ENCODE peak calls at places on chromosome 19, in ten cellular contexts. H is CD4-positive, alpha-beta T cell; F is GM23248; R is lower lobe of right lung; Z is fibroblast of lung; W is HL-60; C is endodermal cell; P is A673; T is AG04450; A is CD8-positive, alpha-beta T cell. S is an unnamed sample.

GRCh38 chr19:2302319-2303208 is 5.4 kb downstream of the LINGO3 start:
- DNase-seq in Z (peak), C (peak), H (no peak), T (no peak), R (no peak), W (no peak), F (peak), P (no peak), A (no peak), S (peak)

GRCh38 chr19:9456018-9456689 is 20.8 kb upstream of the ZNF266 start:
- DNase-seq in A (no peak), R (no peak), P (no peak), W (no peak), Z (no peak), F (no peak), T (no peak), C (no peak), H (no peak), S (no peak)

GRCh38 chr19:3768748-3769099 is 3.3 kb downstream of the RAX2 start:
- DNase-seq in R (no peak), P (no peak), H (no peak), Z (no peak), A (no peak), F (no peak), T (no peak), W (no peak), C (peak), S (no peak)

GRCh38 chr19:16660763-16661479 is at the start of gene TMEM38A:
- DNase-seq in F (peak), R (peak), H (peak), W (no peak), P (peak), Z (no peak), C (peak), A (peak), T (no peak), S (no peak)

GRCh38 chr19:16804176-16804575 is 25.0 kb upstream of the SIN3B start:
- DNase-seq in T (no peak), R (no peak), A (no peak), W (no peak), Z (no peak), C (no peak), H (no peak), P (no peak), F (no peak), S (no peak)

GRCh38 chr19:34600366-34600765 is 76.6 kb downstream of the SCGB2B2 start:
- DNase-seq in R (no peak), H (no peak), T (no peak), F (no peak), C (no peak), W (no peak), A (no peak), Z (no peak), P (no peak), S (no peak)

GRCh38 chr19:54355675-54356074 is 9.1 kb downstream of the LAIR1 start:
- DNase-seq in R (no peak), C (no peak), T (no peak), W (no peak), A (no peak), H (no peak), Z (no peak), F (no peak), P (no peak), S (no peak)

GRCh38 chr19:21934593-21934992 is 76.2 kb downstream of the ZNF208 start:
- DNase-seq in W (no peak), A (no peak), F (no peak), C (no peak), Z (no peak), T (no peak), H (no peak), R (no peak), P (no peak), S (no peak)

GRCh38 chr19:14512420-14512961 is 5.7 kb downstream of the DNAJB1 start:
- DNase-seq in Z (no peak), R (no peak), C (no peak), A (no peak), F (no peak), P (no peak), W (no peak), H (no peak), T (no peak), S (no peak)

GRCh38 chr19:4338441-4339350 is at the start of gene STAP2:
- DNase-seq in F (no peak), A (peak), W (no peak), R (peak), C (peak), T (no peak), H (no peak), P (no peak), Z (no peak), S (peak)

GRCh38 chr19:12331211-12331941 is 2.1 kb downstream of the ZNF563 start:
- DNase-seq in Z (no peak), C (no peak), R (no peak), T (no peak), F (no peak), P (no peak), A (peak), W (no peak), H (peak), S (no peak)

GRCh38 chr19:12330340-12330739 is 3.1 kb downstream of the ZNF563 start:
- DNase-seq in F (no peak), P (no peak), H (no peak), W (no peak), A (no peak), R (no peak), T (no peak), C (no peak), Z (no peak), S (no peak)

DNA sequence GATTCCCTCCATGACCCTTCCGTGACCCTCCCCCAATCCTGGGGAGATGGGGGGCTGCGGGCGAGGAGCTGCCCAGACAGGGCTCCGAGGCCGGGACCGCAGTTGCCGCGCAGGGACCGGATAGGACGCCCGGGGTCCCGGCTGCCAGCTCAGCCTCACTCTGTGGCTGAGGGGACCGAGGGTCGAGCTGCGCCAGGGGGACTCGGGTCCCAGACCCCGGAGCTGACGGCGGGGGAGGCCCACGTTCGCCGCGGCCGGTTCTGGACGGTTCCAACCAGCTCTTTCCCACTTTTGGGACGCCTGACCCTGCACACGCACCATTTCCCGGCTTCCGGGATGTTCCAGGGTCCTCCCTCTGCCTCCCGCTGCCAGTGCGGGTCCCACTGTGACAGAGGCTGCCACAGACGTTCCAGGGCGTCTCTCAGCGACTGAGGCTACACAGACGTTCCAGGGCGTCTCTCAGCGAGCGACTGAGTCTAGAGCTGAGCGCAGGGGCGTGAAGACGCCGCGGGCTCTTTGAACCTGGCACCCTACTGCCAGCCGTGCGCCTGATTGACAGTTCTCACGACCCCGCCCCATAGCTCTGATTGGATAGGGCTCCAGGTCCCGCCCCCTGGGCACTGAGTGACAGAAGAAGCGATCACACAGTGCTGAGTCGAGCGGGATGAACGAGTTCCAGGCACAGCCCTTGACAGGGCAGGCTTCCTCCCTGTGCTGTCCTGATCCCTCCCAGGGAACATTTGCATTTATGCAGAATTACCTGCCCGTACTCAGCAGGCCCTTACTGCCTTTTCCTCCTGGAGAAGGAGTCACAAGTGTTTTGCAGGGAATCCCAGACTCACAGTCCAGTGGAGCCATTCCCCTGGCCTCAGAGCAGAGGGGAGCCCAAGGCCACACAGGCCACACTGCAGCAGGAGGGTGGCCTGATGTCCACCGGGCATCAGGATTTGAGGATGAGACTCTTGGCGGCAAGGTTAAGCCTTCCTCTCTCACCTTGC is at the start of gene ZNF563:
- DNase-seq in A (peak), W (peak), H (peak), R (peak), T (peak), P (peak), Z (peak), F (peak), C (peak), S (peak)
- H3K27ac ChIP-seq in A (peak), W (peak), H (peak), R (peak), T (peak), P (no peak), Z (peak), F (peak), C (no peak), S (no peak)

GRCh38 chr19:49894011-49894664 is 2.5 kb downstream of the IL4I1 start:
- DNase-seq in R (no peak), Z (no peak), W (no peak), F (no peak), A (no peak), C (no peak), P (no peak), T (no peak), H (no peak), S (no peak)

GRCh38 chr19:49895566-49896297 is 955 bp downstream of the IL4I1 start:
- DNase-seq in R (no peak), T (no peak), W (no peak), P (no peak), C (no peak), F (no peak), H (no peak), A (no peak), Z (no peak), S (no peak)

GRCh38 chr19:49894879-49895565 is 1.7 kb downstream of the IL4I1 start:
- DNase-seq in W (no peak), R (no peak), H (no peak), F (no peak), Z (no peak), A (peak), C (no peak), T (no peak), P (no peak), S (no peak)

GRCh38 chr19:49893135-49893534 is 3.6 kb downstream of the IL4I1 start:
- DNase-seq in H (no peak), Z (no peak), F (no peak), T (no peak), C (no peak), W (no peak), A (no peak), R (no peak), P (no peak), S (no peak)

DNA sequence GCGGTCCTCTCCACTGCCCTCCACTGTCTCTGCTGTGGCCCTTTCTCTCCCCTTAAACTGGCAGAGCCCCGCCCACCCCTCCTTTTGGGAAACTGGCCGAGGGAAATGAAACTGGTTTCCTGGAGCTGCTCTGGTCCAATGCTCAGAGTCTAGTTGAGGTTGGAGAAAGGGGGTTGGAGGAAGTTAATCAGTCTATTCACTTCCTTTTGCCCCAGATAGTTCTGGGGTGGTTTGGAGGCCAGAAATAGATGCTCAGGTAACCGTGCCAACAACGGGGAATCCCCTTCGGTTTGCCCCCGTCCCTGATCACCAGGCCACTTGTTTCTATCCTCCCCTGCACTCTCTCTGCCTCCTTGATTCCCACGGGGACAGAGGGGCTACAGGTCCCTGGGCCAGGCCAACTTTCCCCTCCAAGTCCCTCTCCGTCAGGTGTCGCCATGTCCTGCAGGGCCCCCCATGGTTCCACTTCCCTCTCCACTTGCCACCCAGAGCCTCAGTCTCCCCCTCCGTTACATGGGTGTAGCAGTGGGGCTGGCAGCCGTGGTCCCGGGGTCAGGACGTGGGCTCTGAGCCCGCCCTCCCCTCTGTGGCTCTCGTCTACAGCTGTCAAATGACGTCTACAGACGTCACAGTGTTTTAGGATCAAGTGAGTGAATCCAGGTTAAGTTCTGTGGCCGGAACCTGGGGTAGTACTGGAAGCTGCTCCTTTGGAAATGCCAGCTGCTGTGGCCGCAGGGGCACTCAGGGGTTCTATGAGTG is at the start of gene IL4I1:
- DNase-seq in F (peak), P (no peak), T (no peak), R (no peak), A (peak), W (peak), H (peak), C (no peak), Z (no peak), S (peak)
- H3K27ac ChIP-seq in F (no peak), P (no peak), T (peak), R (peak), A (peak), W (no peak), H (peak), C (no peak), Z (no peak), S (peak)

DNA sequence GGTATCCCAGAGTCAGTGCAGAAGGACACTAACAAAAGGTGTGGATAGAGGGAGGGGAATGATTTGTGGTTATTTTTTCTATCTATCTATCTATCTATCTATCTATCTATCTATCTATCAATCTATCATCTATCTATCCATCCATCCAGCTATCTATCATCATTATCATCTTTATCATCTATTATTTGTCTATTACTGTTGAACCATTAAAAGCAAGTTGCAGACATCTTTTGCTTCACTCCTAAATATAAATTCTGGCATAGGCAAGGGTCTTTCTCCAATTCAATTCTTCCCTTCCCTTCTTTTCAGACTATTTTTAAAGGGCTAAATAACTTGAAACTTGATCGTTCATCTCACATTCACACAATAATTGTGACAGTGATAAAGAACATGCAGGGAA is 10.0 kb upstream of the LYPD5 start:
- DNase-seq in Z (no peak), P (no peak), W (no peak), F (no peak), C (no peak), T (no peak), A (no peak), H (no peak), R (no peak), S (no peak)
- H3K27ac ChIP-seq in Z (no peak), P (no peak), W (no peak), F (no peak), C (no peak), T (no peak), A (no peak), H (no peak), R (no peak), S (no peak)

DNA sequence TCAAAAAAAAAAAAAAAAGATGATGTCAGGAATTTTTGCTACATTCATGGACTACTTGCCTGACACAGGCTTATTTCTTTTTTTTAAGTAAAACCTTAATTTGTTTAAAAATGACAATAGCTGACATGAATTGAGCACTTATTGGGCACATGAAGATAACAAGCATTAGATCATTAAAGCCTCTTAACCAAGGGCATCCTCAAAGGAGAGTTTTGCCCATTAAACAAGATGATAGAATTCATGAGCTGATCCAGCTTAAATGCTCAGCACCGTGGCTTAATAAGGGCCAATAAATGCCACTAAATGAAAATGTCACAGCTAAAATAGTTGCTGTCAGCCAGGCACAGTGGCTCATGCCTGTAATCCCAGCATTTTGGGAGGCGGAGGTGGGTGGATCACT is 19.3 kb downstream of the FBXO17 start:
- DNase-seq in Z (no peak), P (no peak), H (no peak), C (no peak), W (no peak), R (no peak), F (no peak), A (no peak), T (no peak), S (no peak)
- H3K27ac ChIP-seq in Z (no peak), P (no peak), H (no peak), C (no peak), W (no peak), R (no peak), F (no peak), A (no peak), T (no peak), S (no peak)

DNA sequence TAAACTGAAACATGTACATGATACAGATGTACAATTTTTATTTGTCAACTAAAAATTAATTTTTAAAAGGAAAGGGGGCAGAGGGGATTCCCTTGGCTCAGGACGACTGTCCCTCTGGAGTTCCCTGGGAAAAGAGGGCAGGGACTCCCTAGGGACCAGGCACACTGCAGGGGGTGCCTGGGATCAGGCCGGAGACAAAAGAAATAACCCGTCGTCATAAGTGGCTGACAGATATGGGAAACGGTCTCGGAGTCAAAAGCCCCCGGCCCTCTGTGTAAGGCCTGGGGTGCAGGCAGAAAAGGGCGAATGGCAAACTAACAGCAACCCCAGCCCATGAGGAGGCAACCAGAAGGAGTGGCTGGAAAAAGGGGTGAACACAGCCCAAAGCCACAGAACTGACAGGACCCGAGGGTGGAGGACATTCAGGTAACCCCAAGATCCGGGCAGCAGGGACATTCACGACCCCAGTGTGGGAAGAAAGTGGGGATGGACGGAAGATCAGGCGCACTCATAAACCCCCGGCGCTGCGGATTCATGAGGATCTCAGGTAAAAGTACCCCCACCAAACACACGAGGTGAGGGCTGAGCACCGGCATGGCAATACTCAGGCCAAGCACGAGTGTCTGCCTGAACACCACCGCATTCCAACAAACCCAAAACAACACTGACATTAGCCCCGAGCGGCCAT is 6.7 kb downstream of the MLLT1 start:
- DNase-seq in A (no peak), T (no peak), H (no peak), C (no peak), R (no peak), P (no peak), W (no peak), F (no peak), Z (no peak), S (no peak)
- H3K27ac ChIP-seq in A (no peak), T (peak), H (no peak), C (peak), R (peak), P (no peak), W (peak), F (peak), Z (peak), S (peak)

GRCh38 chr19:1082928-1083816 is 12.0 kb downstream of the POLR2E start:
- DNase-seq in C (no peak), W (no peak), T (no peak), H (no peak), Z (no peak), A (peak), R (no peak), F (no peak), P (no peak), S (no peak)

GRCh38 chr19:1084024-1084868 is 10.9 kb downstream of the POLR2E start:
- DNase-seq in R (no peak), A (no peak), Z (no peak), F (no peak), P (no peak), H (no peak), T (no peak), W (no peak), C (no peak), S (no peak)

GRCh38 chr19:1080360-1081161 is 13.6 kb downstream of the ARHGAP45 start:
- DNase-seq in W (no peak), H (no peak), A (peak), F (no peak), C (no peak), P (no peak), Z (no peak), R (no peak), T (no peak), S (no peak)

GRCh38 chr19:1081301-1082164 is 13.6 kb downstream of the POLR2E start:
- DNase-seq in F (no peak), A (no peak), Z (no peak), T (no peak), H (no peak), P (no peak), R (no peak), W (no peak), C (no peak), S (no peak)

DNA sequence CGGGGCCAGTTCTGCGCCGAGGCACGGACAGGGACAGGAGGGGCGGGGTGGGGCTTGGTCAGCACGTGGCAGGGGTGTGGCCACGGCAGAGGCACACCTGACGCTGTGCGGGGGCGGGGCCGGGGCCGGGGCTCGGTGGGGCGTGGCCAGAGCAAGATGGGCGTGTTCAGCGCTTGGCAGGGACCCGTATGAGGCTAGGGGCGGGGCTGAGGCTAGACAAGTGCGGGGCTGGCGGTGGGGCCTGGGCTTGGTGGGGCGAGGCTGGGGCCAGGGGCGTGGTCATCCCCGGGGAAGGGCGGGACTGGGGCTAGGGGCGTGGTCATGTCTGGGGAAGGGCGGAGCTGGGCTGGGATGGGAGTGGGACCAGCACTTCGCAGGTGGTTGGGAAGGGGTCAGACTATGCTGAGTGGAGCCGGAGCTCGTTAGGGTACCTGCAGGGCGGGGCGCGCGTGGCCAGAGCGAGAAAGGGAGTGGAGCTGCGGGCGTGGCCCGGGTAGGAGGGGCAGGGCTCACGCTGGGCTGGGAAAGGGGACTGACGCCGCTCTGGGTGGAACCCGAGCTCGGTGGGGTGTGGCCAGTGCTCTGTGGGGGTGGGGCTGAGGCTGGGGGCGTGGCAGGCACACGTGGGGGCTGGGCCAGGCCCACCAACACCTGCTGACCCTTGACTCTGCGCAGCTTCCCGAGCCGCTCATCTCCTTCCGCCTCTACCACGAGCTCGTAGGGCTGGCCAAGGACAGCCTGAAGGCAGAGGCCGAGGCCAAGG is 12.8 kb downstream of the POLR2E start:
- DNase-seq in Z (no peak), P (peak), H (peak), C (peak), T (no peak), R (peak), F (peak), W (no peak), A (peak), S (peak)
- H3K27ac ChIP-seq in Z (no peak), P (no peak), H (peak), C (no peak), T (no peak), R (no peak), F (no peak), W (no peak), A (peak), S (no peak)